ENCODE peak calls at places on chromosomes 6 and 20, in five cellular contexts. O, S, C, G and Z are unnamed samples.
A peak's percentile ranks its signal among the peaks of the same experiment; 100 is the strongest.

GRCh38 chr20:38728911-38729642 is 4.8 kb downstream of the SLC32A1 start:
- DNase-seq in S (no peak), O (no peak), C (no peak), G (no peak), Z (no peak)

GRCh38 chr6:8839626-8840025 is 404.3 kb upstream of the SLC35B3 start:
- DNase-seq in S (no peak), G (no peak), C (no peak), O (no peak), Z (no peak)

GRCh38 chr6:72787521-72788031 is 165.7 kb downstream of the KCNQ5 start:
- DNase-seq in G (peak; percentile 89), C (no peak), S (peak; percentile 87), O (no peak), Z (peak; percentile 68)

GRCh38 chr20:8213831-8214587 is 81.9 kb downstream of the PLCB1 start:
- DNase-seq in C (peak; percentile 67), G (no peak), S (no peak), O (no peak), Z (no peak)

GRCh38 chr6:166471797-166472260 is 89.1 kb upstream of the MPC1 start:
- DNase-seq in O (no peak), S (no peak), G (no peak), C (no peak), Z (no peak)

GRCh38 chr6:158223926-158224325 is 55.8 kb downstream of the GTF2H5 start:
- DNase-seq in O (no peak), G (no peak), S (no peak), C (no peak), Z (no peak)

GRCh38 chr20:34705008-34705382 is 851 bp downstream of the TP53INP2 start:
- DNase-seq in C (no peak), O (no peak), G (no peak), S (no peak), Z (no peak)

GRCh38 chr6:15297895-15298590 is 52.2 kb downstream of the JARID2 start:
- DNase-seq in S (peak; percentile 73), O (no peak), G (no peak), C (no peak), Z (peak; percentile 57)

GRCh38 chr20:16528078-16528477 is 45.2 kb downstream of the KIF16B start:
- DNase-seq in O (no peak), C (no peak), G (peak; percentile 75), S (peak; percentile 76), Z (peak; percentile 95)

GRCh38 chr6:45049188-45049843 is 278.8 kb upstream of the RUNX2 start:
- DNase-seq in S (peak; percentile 21), O (no peak), C (no peak), G (no peak), Z (no peak)

GRCh38 chr6:66526061-66526460 is 819.0 kb upstream of the EYS start:
- DNase-seq in G (peak; percentile 54), C (no peak), S (no peak), O (no peak), Z (peak; percentile 25)

GRCh38 chr6:53734473-53735299 is 60.1 kb upstream of the LRRC1 start:
- DNase-seq in G (peak; percentile 86), S (peak; percentile 58), C (peak; percentile 32), O (peak; percentile 10), Z (peak; percentile 93)

GRCh38 chr20:18926972-18927371 is 113.4 kb downstream of the SCP2D1 start:
- DNase-seq in G (no peak), S (no peak), O (no peak), C (no peak), Z (no peak)

GRCh38 chr6:158131926-158132325 is 36.1 kb downstream of the SERAC1 start:
- DNase-seq in C (peak; percentile 41), G (no peak), S (peak; percentile 47), O (no peak), Z (peak; percentile 44)

GRCh38 chr6:28010526-28010925 is 53.5 kb downstream of the OR2B6 start:
- DNase-seq in S (no peak), O (no peak), G (no peak), C (no peak), Z (no peak)

GRCh38 chr6:138372711-138373463 is 4.8 kb upstream of the SMIM28 start:
- DNase-seq in S (peak; percentile 52), O (no peak), C (no peak), G (no peak), Z (no peak)

GRCh38 chr20:25252686-25253421 is 5.0 kb downstream of the PYGB start:
- DNase-seq in C (no peak), G (no peak), O (no peak), S (no peak), Z (no peak)